ENCODE peak calls at places on chromosomes 6 and 20, in ten cellular contexts. One of them, this sample, is unnamed.
A peak's percentile ranks its signal among the peaks of the same experiment; 100 is the strongest.

GRCh38 chr20:939606-940005 is 23.5 kb upstream of the ANGPT4 start:
- DNase-seq in COR-L47: no peak
- DNase-seq in Peyer's patch: peak; percentile 9
- DNase-seq in cardiac muscle cell: no peak
- DNase-seq in mesenchymal stem cell: no peak
- DNase-seq in RWPE1: no peak
- DNase-seq in activated T-helper 9 cell treated with anti-CD3 and anti-CD28 coated beads, Interleukin-2, amount 50 U/mL, for 16 hours: no peak
- DNase-seq in Ammon's horn: no peak
- DNase-seq in NCI-H526: no peak
- DNase-seq in activated CD4-positive, alpha-beta T cell treated with anti-CD3 and anti-CD28 coated beads, Interleukin-2, amount 10 ng/mL, durations not matched to agents 24 days and 14 days: no peak
- DNase-seq in this sample: no peak

GRCh38 chr6:133621751-133622150 is 267.2 kb upstream of the TCF21 start:
- DNase-seq in RWPE1: no peak
- DNase-seq in activated T-helper 9 cell treated with anti-CD3 and anti-CD28 coated beads, Interleukin-2, amount 50 U/mL, for 16 hours: no peak
- DNase-seq in NCI-H526: peak; percentile 16
- DNase-seq in cardiac muscle cell: peak; percentile 35
- DNase-seq in mesenchymal stem cell: no peak
- DNase-seq in Peyer's patch: no peak
- DNase-seq in activated CD4-positive, alpha-beta T cell treated with anti-CD3 and anti-CD28 coated beads, Interleukin-2, amount 10 ng/mL, durations not matched to agents 24 days and 14 days: no peak
- DNase-seq in COR-L47: no peak
- DNase-seq in Ammon's horn: no peak
- DNase-seq in this sample: no peak

GRCh38 chr6:109184638-109185037 is 89.3 kb downstream of the CEP57L1 start:
- DNase-seq in activated CD4-positive, alpha-beta T cell treated with anti-CD3 and anti-CD28 coated beads, Interleukin-2, amount 10 ng/mL, durations not matched to agents 24 days and 14 days: no peak
- DNase-seq in Ammon's horn: no peak
- DNase-seq in NCI-H526: no peak
- DNase-seq in cardiac muscle cell: no peak
- DNase-seq in mesenchymal stem cell: no peak
- DNase-seq in Peyer's patch: no peak
- DNase-seq in activated T-helper 9 cell treated with anti-CD3 and anti-CD28 coated beads, Interleukin-2, amount 50 U/mL, for 16 hours: no peak
- DNase-seq in RWPE1: no peak
- DNase-seq in COR-L47: no peak
- DNase-seq in this sample: no peak

GRCh38 chr6:53828971-53829697 is 34.3 kb downstream of the LRRC1 start:
- DNase-seq in RWPE1: no peak
- DNase-seq in COR-L47: no peak
- DNase-seq in Peyer's patch: peak; percentile 58
- DNase-seq in activated T-helper 9 cell treated with anti-CD3 and anti-CD28 coated beads, Interleukin-2, amount 50 U/mL, for 16 hours: no peak
- DNase-seq in activated CD4-positive, alpha-beta T cell treated with anti-CD3 and anti-CD28 coated beads, Interleukin-2, amount 10 ng/mL, durations not matched to agents 24 days and 14 days: peak; percentile 30
- DNase-seq in cardiac muscle cell: no peak
- DNase-seq in Ammon's horn: no peak
- DNase-seq in NCI-H526: no peak
- DNase-seq in mesenchymal stem cell: no peak
- DNase-seq in this sample: no peak

GRCh38 chr6:108942556-108943492 is 94.6 kb downstream of the ARMC2 start:
- DNase-seq in mesenchymal stem cell: no peak
- DNase-seq in NCI-H526: no peak
- DNase-seq in RWPE1: no peak
- DNase-seq in activated CD4-positive, alpha-beta T cell treated with anti-CD3 and anti-CD28 coated beads, Interleukin-2, amount 10 ng/mL, durations not matched to agents 24 days and 14 days: peak; percentile 89
- DNase-seq in activated T-helper 9 cell treated with anti-CD3 and anti-CD28 coated beads, Interleukin-2, amount 50 U/mL, for 16 hours: peak; percentile 27
- DNase-seq in Ammon's horn: no peak
- DNase-seq in COR-L47: no peak
- DNase-seq in cardiac muscle cell: no peak
- DNase-seq in Peyer's patch: peak; percentile 72
- DNase-seq in this sample: no peak

GRCh38 chr6:17086469-17086868 is 15.4 kb upstream of the STMND1 start:
- DNase-seq in NCI-H526: peak; percentile 89
- DNase-seq in cardiac muscle cell: peak; percentile 84
- DNase-seq in Peyer's patch: peak; percentile 48
- DNase-seq in COR-L47: peak; percentile 56
- DNase-seq in activated CD4-positive, alpha-beta T cell treated with anti-CD3 and anti-CD28 coated beads, Interleukin-2, amount 10 ng/mL, durations not matched to agents 24 days and 14 days: peak; percentile 63
- DNase-seq in Ammon's horn: peak; percentile 82
- DNase-seq in RWPE1: peak; percentile 83
- DNase-seq in mesenchymal stem cell: peak; percentile 78
- DNase-seq in activated T-helper 9 cell treated with anti-CD3 and anti-CD28 coated beads, Interleukin-2, amount 50 U/mL, for 16 hours: no peak
- DNase-seq in this sample: no peak

GRCh38 chr20:63682384-63683139 is 13.9 kb upstream of the TNFRSF6B start:
- DNase-seq in Peyer's patch: peak; percentile 72
- DNase-seq in activated T-helper 9 cell treated with anti-CD3 and anti-CD28 coated beads, Interleukin-2, amount 50 U/mL, for 16 hours: no peak
- DNase-seq in NCI-H526: no peak
- DNase-seq in cardiac muscle cell: peak; percentile 97
- DNase-seq in RWPE1: peak; percentile 99
- DNase-seq in mesenchymal stem cell: peak; percentile 98
- DNase-seq in COR-L47: no peak
- DNase-seq in Ammon's horn: peak; percentile 23
- DNase-seq in activated CD4-positive, alpha-beta T cell treated with anti-CD3 and anti-CD28 coated beads, Interleukin-2, amount 10 ng/mL, durations not matched to agents 24 days and 14 days: no peak
- DNase-seq in this sample: no peak

GRCh38 chr6:77883849-77884248 is 231.0 kb downstream of the MEI4 start:
- DNase-seq in NCI-H526: no peak
- DNase-seq in COR-L47: no peak
- DNase-seq in activated T-helper 9 cell treated with anti-CD3 and anti-CD28 coated beads, Interleukin-2, amount 50 U/mL, for 16 hours: no peak
- DNase-seq in cardiac muscle cell: no peak
- DNase-seq in Peyer's patch: no peak
- DNase-seq in mesenchymal stem cell: no peak
- DNase-seq in RWPE1: no peak
- DNase-seq in activated CD4-positive, alpha-beta T cell treated with anti-CD3 and anti-CD28 coated beads, Interleukin-2, amount 10 ng/mL, durations not matched to agents 24 days and 14 days: no peak
- DNase-seq in Ammon's horn: no peak
- DNase-seq in this sample: no peak

GRCh38 chr20:51800769-51801219 is 1.5 kb downstream of the SALL4 start:
- DNase-seq in NCI-H526: peak; percentile 67
- DNase-seq in Ammon's horn: no peak
- DNase-seq in cardiac muscle cell: peak; percentile 28
- DNase-seq in mesenchymal stem cell: peak; percentile 54
- DNase-seq in RWPE1: peak; percentile 46
- DNase-seq in COR-L47: no peak
- DNase-seq in activated CD4-positive, alpha-beta T cell treated with anti-CD3 and anti-CD28 coated beads, Interleukin-2, amount 10 ng/mL, durations not matched to agents 24 days and 14 days: peak; percentile 58
- DNase-seq in Peyer's patch: no peak
- DNase-seq in activated T-helper 9 cell treated with anti-CD3 and anti-CD28 coated beads, Interleukin-2, amount 50 U/mL, for 16 hours: no peak
- DNase-seq in this sample: no peak

GRCh38 chr6:85920782-85921181 is 278.1 kb upstream of the SYNCRIP start:
- DNase-seq in activated T-helper 9 cell treated with anti-CD3 and anti-CD28 coated beads, Interleukin-2, amount 50 U/mL, for 16 hours: no peak
- DNase-seq in Peyer's patch: no peak
- DNase-seq in RWPE1: no peak
- DNase-seq in activated CD4-positive, alpha-beta T cell treated with anti-CD3 and anti-CD28 coated beads, Interleukin-2, amount 10 ng/mL, durations not matched to agents 24 days and 14 days: no peak
- DNase-seq in COR-L47: no peak
- DNase-seq in NCI-H526: peak; percentile 39
- DNase-seq in Ammon's horn: peak; percentile 22
- DNase-seq in mesenchymal stem cell: no peak
- DNase-seq in cardiac muscle cell: no peak
- DNase-seq in this sample: no peak